ENCODE peak calls at places on chromosomes 3 and 15, in five cellular contexts. B is HEK293T, C is WTC11, E is HepG2, D is H1. U is an unnamed sample.

GRCh38 chr3:154776549-154777230 is 303.4 kb upstream of the MME start:
- DNase-seq in B (no peak), E (no peak), C (no peak), D (no peak), U (no peak)

GRCh38 chr15:101167366-101167790 is 84.5 kb downstream of the CHSY1 start:
- DNase-seq in E (peak), D (no peak), B (no peak), C (no peak), U (no peak)

GRCh38 chr3:58266577-58266976 is 29.0 kb downstream of the ABHD6 start:
- DNase-seq in E (no peak), B (no peak), D (no peak), C (no peak), U (no peak)

GRCh38 chr15:92617197-92618037 is 38.2 kb downstream of the FAM174B start:
- DNase-seq in C (no peak), D (no peak), E (peak), B (no peak), U (no peak)

GRCh38 chr3:193554790-193555189 is at the start of gene ATP13A4:
- DNase-seq in D (no peak), E (no peak), C (peak), B (no peak), U (no peak)

GRCh38 chr15:84962975-84963374 is 18.7 kb upstream of the PDE8A start:
- DNase-seq in D (no peak), B (no peak), C (no peak), E (no peak), U (no peak)

GRCh38 chr15:65363306-65363705 is 14.5 kb downstream of the IGDCC3 start:
- DNase-seq in E (no peak), B (no peak), D (no peak), C (no peak), U (no peak)

GRCh38 chr3:71066849-71067261 is 516.7 kb downstream of the FOXP1 start:
- DNase-seq in E (no peak), B (no peak), D (no peak), C (no peak), U (no peak)

GRCh38 chr3:52277071-52277964 is 1.1 kb downstream of the WDR82 start:
- DNase-seq in D (no peak), E (peak), C (peak), B (peak), U (no peak)

GRCh38 chr15:72285402-72285801 is 13.0 kb upstream of the PARP6 start:
- DNase-seq in B (peak), C (peak), E (no peak), D (peak), U (no peak)

GRCh38 chr3:160413613-160414248 is 14.3 kb downstream of the SMC4 start:
- DNase-seq in B (peak), C (peak), E (peak), D (peak), U (peak)

GRCh38 chr15:74318376-74319137 is 48.9 kb downstream of the CYP11A1 start:
- DNase-seq in D (no peak), E (no peak), B (no peak), C (no peak), U (no peak)

GRCh38 chr3:65642903-65643302 is 395.8 kb downstream of the MAGI1 start:
- DNase-seq in E (no peak), B (no peak), C (no peak), D (no peak), U (no peak)

GRCh38 chr3:125011941-125012340 is 43.9 kb downstream of the HEG1 start:
- DNase-seq in B (no peak), D (no peak), C (no peak), E (no peak), U (no peak)

GRCh38 chr15:36774765-36775164 is 195.3 kb downstream of the CDIN1 start:
- DNase-seq in B (no peak), C (no peak), E (no peak), D (no peak), U (no peak)

GRCh38 chr15:71559098-71559497 is 251.3 kb upstream of the NR2E3 start:
- DNase-seq in E (no peak), B (no peak), C (no peak), D (no peak), U (no peak)

GRCh38 chr15:76062282-76062681 is 2.5 kb downstream of the TMEM266 start:
- DNase-seq in E (no peak), C (no peak), B (no peak), D (no peak), U (no peak)

GRCh38 chr15:62469874-62470688 is 305.0 kb upstream of the C2CD4B start:
- DNase-seq in C (peak), B (no peak), E (peak), D (no peak), U (peak)

GRCh38 chr3:9899289-9899791 is 3.3 kb upstream of the IL17RE start:
- DNase-seq in D (no peak), E (no peak), C (no peak), B (no peak), U (no peak)

GRCh38 chr3:9901967-9902366 is 681 bp upstream of the IL17RE start:
- DNase-seq in D (no peak), E (no peak), C (no peak), B (no peak), U (no peak)

GRCh38 chr3:9903238-9903624 is 583 bp downstream of the IL17RE start:
- DNase-seq in C (no peak), E (no peak), B (no peak), D (no peak), U (no peak)

GRCh38 chr3:9903904-9904303 is 1.3 kb downstream of the IL17RE start:
- DNase-seq in D (no peak), C (no peak), E (no peak), B (no peak), U (no peak)

GRCh38 chr3:9902372-9903237 is at the start of gene IL17RE:
- DNase-seq in B (no peak), C (peak), D (no peak), E (peak), U (no peak)
- TF ChIP-seq SP1 in B (no peak), C (no peak), D (peak), E (no peak), U (no peak)

DNA sequence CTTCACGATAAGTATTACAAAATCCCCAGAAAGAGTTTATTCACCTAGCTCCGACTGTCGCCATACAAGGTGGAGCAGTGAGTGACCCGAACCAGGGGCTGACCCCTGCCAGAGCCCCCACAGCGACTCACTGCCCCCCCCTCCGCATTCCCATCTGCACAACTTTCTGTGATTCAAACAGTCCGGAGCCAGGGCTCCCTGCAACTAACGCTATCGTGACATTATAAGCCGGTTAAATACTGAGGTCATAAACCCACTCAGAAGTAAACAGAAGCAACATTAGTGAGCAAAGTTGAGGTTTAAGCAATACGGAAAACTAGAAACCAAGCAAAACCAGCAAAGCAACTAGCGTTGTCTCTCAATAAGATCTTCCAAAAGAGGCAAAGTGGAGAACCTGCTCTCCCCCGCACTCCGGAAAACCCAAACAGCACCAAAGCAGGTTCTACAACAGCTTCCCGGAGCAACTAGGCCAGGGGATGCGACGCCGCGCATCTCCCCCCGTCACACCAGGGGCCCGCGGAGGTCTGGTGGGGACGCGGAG is 642 bp downstream of the SCAP start:
- DNase-seq in E (peak), C (no peak), D (no peak), B (no peak), U (no peak)
- TF ChIP-seq SP1 in E (no peak), C (no peak), D (no peak), B (no peak), U (no peak)

GRCh38 chr3:170220871-170221270 is 1.4 kb upstream of the PRKCI start:
- DNase-seq in D (no peak), C (no peak), E (no peak), B (no peak), U (no peak)

GRCh38 chr3:170225166-170225565 is 2.9 kb downstream of the PRKCI start:
- DNase-seq in C (no peak), B (no peak), D (no peak), E (no peak), U (no peak)

GRCh38 chr3:170222647-170223541 is 670 bp downstream of the PRKCI start:
- DNase-seq in C (peak), B (peak), D (no peak), E (peak), U (no peak)

GRCh38 chr3:170226426-170226960 is 4.3 kb downstream of the PRKCI start:
- DNase-seq in B (no peak), C (no peak), E (no peak), D (no peak), U (no peak)

GRCh38 chr3:170221924-170222646 is at the start of gene PRKCI:
- DNase-seq in B (peak), C (peak), E (peak), D (peak), U (peak)
- TF ChIP-seq SP1 in B (no peak), C (no peak), E (no peak), D (peak), U (peak)

DNA sequence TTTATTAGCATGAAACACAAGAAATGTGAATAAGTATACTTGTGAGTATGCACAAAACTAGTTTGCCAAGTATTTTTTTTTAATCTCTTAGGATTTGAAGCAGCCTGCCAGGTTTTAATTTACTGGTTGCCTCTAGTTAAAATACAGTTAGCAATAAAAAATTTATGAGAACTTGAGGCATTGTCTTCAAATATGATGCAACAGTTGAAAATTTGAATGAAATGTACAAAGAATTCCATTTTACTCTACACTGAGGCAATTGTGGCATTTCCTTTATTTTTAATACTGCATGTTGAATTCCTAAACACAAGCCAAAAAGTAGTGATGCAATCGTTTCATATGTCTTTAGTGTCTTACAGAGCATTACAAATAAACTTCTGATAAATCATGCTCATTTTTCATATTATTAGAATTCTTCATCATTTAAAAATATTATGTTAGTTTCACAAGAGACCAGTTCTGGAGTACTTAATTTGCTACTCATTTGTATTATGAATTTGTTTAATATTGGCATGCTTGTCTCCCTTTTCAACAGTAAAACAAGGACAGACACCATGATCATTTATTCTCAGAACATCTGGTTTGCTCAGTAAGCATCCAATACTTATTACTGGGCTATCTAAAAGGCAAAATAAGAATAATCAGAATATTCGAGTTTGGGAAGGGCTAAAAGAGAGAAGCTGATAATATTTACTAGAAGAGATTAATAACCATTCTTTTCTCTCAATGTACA is 124.9 kb upstream of the PTX3 start:
- DNase-seq in C (no peak), E (no peak), D (no peak), B (no peak), U (no peak)
- TF ChIP-seq SP1 in C (no peak), E (no peak), D (no peak), B (no peak), U (no peak)

GRCh38 chr3:126811530-126811929 is 107.5 kb downstream of the CHCHD6 start:
- DNase-seq in D (no peak), C (no peak), B (no peak), E (no peak), U (no peak)

DNA sequence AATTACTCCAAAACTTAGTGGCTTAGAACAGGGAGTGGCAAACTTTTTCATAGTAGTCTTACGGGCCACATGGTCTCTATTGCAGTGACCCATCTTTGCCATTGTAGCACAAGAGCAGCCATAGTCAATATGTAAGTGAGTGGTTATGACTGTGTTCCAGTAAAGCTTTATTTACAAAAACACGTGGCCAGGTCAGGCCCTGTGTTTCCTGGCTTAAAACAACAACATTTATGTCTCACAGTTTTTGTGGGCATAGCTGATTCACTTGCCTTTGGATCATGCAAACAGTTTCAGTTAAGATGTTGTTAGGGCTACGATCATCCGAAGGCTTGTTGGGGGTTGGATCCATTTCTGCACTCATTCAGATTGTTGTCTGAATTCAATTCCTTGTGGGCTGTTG is 103.8 kb downstream of the CHCHD6 start:
- DNase-seq in E (no peak), C (no peak), D (no peak), B (no peak), U (no peak)
- TF ChIP-seq SP1 in E (no peak), C (no peak), D (no peak), B (no peak), U (no peak)

DNA sequence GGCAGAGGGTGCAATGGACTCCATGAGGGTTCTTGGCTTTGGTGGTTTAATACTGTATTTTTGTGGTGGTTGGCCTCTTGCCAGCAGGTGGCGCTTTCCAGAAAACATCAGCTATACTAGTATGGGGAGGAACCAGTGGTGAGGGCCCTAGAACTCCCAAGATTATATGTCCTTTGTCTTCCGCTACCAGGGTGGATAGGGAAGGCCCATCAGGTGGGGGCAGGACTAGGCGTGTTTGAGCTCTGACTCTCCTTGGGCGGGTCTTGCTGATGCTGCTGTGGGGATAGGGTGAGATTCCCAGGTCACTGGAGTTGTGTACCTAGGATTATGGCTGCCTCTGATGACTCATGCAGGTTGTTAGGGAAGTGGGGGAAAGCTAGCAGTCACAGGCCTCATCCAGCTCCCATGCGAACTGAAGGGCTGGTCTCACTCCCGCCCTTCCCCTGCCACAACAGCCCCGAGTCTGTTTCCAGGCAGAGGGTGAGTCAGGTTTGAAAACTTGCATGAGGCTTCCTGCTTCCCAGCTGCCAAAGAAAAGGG is 357.7 kb downstream of the OTOL1 start:
- DNase-seq in E (peak), B (peak), C (peak), D (peak), U (peak)
- TF ChIP-seq SP1 in E (no peak), B (no peak), C (no peak), D (no peak), U (no peak)

DNA sequence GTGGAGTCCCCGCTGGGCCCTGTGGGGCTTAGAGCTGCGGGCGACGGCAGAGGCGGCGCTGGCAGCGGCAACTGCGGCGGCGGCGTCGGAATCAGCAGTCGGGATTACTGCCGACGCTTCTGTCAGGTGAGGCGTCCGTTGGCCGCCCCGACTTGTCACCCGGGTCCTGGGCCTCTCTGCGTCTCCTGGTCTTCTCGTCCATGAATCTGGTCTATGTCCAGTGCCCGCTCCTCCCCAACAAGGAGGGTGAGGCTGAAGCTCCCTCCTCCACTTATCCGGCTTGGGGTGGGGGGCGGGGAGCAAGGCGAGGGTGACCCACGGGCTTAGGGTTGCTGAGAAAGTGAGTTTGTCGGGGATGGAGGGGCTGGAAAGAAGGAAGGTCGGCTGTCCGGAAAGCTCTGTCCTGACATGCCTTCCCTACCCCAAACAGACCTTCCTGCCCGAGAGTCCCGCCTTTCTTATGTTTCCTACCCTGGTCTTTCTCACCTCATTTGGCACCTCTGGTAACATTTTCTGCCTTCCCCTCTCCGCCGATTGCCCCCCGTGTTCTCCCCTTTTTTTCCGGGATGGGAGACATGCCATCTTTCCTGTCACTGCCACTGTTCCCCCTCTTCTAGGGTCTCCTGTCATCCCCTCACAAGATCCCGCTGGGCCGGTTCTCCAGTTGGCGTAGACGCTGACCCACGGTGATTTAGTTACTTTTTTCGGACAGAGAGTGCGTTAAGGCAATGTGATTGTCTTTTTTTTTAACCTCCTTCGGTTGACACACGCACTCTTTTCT is 515 bp downstream of the ZNF654 start:
- DNase-seq in C (no peak), D (no peak), E (no peak), B (peak), U (no peak)
- TF ChIP-seq SP1 in C (no peak), D (no peak), E (no peak), B (no peak), U (no peak)

GRCh38 chr3:187843654-187844053 is 98.4 kb upstream of the BCL6 start:
- DNase-seq in D (no peak), B (no peak), C (no peak), E (no peak), U (no peak)

GRCh38 chr3:187839422-187839821 is 94.2 kb upstream of the BCL6 start:
- DNase-seq in E (no peak), D (no peak), B (no peak), C (no peak), U (no peak)

GRCh38 chr3:187838016-187838535 is 92.8 kb upstream of the BCL6 start:
- DNase-seq in D (no peak), B (no peak), C (no peak), E (no peak), U (no peak)

GRCh38 chr3:187844708-187845107 is 99.4 kb upstream of the BCL6 start:
- DNase-seq in E (no peak), C (no peak), B (no peak), D (no peak), U (no peak)

DNA sequence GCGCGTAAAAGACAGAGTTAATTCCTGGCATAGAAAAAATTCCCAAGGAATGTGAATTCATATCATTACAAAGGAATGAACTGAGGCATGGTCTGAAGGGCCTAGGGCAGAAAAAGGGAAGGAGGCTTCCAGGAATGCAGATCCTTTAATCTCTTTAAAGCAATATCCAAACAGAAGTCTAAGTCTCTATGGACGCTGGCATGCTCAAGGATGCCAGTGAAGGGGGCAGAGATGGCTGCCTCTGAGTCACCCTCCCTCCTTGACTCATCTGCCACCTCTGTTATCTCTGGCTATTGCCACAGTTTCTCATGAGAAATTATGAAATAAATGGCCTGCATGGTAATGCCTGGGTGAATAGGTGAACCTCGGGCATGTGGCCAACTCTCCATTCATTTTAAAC is 96.3 kb upstream of the BCL6 start:
- DNase-seq in C (no peak), E (no peak), B (no peak), D (no peak), U (no peak)
- TF ChIP-seq SP1 in C (no peak), E (no peak), B (no peak), D (no peak), U (no peak)

U was measured in HCT116.